ENCODE peak calls at places on chromosomes 6 and 20, in six cellular contexts. One of them, this sample, is unnamed.

GRCh38 chr20:52204136-52204535 is 12.6 kb upstream of the ZFP64 start:
- DNase-seq in K562: peak; percentile 33
- DNase-seq in H1: no peak
- DNase-seq in HCT116: peak; percentile 8
- DNase-seq in SK-N-SH: no peak
- DNase-seq in HepG2: no peak
- DNase-seq in this sample: no peak

GRCh38 chr6:13668291-13668928 is 43.2 kb downstream of the RANBP9 start:
- DNase-seq in SK-N-SH: no peak
- DNase-seq in HCT116: no peak
- DNase-seq in K562: peak; percentile 44
- DNase-seq in H1: no peak
- DNase-seq in HepG2: no peak
- DNase-seq in this sample: no peak

GRCh38 chr6:138115877-138116660 is 8.8 kb upstream of the PERP start:
- DNase-seq in SK-N-SH: peak; percentile 51
- DNase-seq in HCT116: peak; percentile 58
- DNase-seq in K562: peak; percentile 71
- DNase-seq in H1: no peak
- DNase-seq in HepG2: peak; percentile 71
- DNase-seq in this sample: peak; percentile 79

GRCh38 chr6:31660998-31661866 is 654 bp upstream of the C6orf47 start:
- DNase-seq in SK-N-SH: no peak
- DNase-seq in H1: no peak
- DNase-seq in HepG2: no peak
- DNase-seq in HCT116: no peak
- DNase-seq in K562: peak; percentile 59
- DNase-seq in this sample: no peak

GRCh38 chr6:147381734-147382133 is 126.8 kb upstream of the SAMD5 start:
- DNase-seq in H1: no peak
- DNase-seq in HepG2: no peak
- DNase-seq in HCT116: no peak
- DNase-seq in K562: no peak
- DNase-seq in SK-N-SH: no peak
- DNase-seq in this sample: no peak

GRCh38 chr6:131451330-131452195 is 121.5 kb upstream of the ARG1 start:
- DNase-seq in HepG2: no peak
- DNase-seq in H1: no peak
- DNase-seq in SK-N-SH: no peak
- DNase-seq in K562: no peak
- DNase-seq in HCT116: no peak
- DNase-seq in this sample: no peak

GRCh38 chr20:62774076-62774714 is 22.1 kb upstream of the MRGBP start:
- DNase-seq in HCT116: no peak
- DNase-seq in SK-N-SH: no peak
- DNase-seq in HepG2: no peak
- DNase-seq in K562: no peak
- DNase-seq in H1: no peak
- DNase-seq in this sample: no peak

GRCh38 chr6:35973670-35974222 is 50.7 kb downstream of the SLC26A8 start:
- DNase-seq in H1: no peak
- DNase-seq in K562: peak; percentile 67
- DNase-seq in SK-N-SH: no peak
- DNase-seq in HCT116: no peak
- DNase-seq in HepG2: peak; percentile 93
- DNase-seq in this sample: no peak

GRCh38 chr6:137403855-137404254 is 90.3 kb downstream of the OLIG3 start:
- DNase-seq in HCT116: no peak
- DNase-seq in SK-N-SH: no peak
- DNase-seq in H1: no peak
- DNase-seq in K562: no peak
- DNase-seq in HepG2: no peak
- DNase-seq in this sample: no peak

GRCh38 chr20:51750037-51750769 is 18.0 kb downstream of the ATP9A start:
- DNase-seq in SK-N-SH: peak; percentile 36
- DNase-seq in HCT116: peak; percentile 96
- DNase-seq in K562: no peak
- DNase-seq in HepG2: peak; percentile 96
- DNase-seq in H1: no peak
- DNase-seq in this sample: peak; percentile 92

GRCh38 chr20:38387953-38388352 is 41.7 kb downstream of the LBP start:
- DNase-seq in HCT116: no peak
- DNase-seq in K562: no peak
- DNase-seq in SK-N-SH: no peak
- DNase-seq in HepG2: no peak
- DNase-seq in H1: no peak
- DNase-seq in this sample: no peak

GRCh38 chr20:1802385-1803215 is 92.6 kb upstream of the SIRPA start:
- DNase-seq in K562: peak; percentile 9
- DNase-seq in HepG2: peak; percentile 67
- DNase-seq in HCT116: no peak
- DNase-seq in SK-N-SH: peak; percentile 87
- DNase-seq in H1: peak; percentile 77
- DNase-seq in this sample: peak; percentile 56

GRCh38 chr6:164477126-164477525 is 832.3 kb downstream of the C6orf118 start:
- DNase-seq in HepG2: no peak
- DNase-seq in K562: no peak
- DNase-seq in H1: no peak
- DNase-seq in HCT116: no peak
- DNase-seq in SK-N-SH: no peak
- DNase-seq in this sample: no peak

GRCh38 chr6:104599821-104600658 is 259.7 kb downstream of the HACE1 start:
- DNase-seq in K562: no peak
- DNase-seq in HepG2: no peak
- DNase-seq in HCT116: no peak
- DNase-seq in H1: no peak
- DNase-seq in SK-N-SH: no peak
- DNase-seq in this sample: no peak

GRCh38 chr6:11701568-11701967 is 77.0 kb downstream of the ADTRP start:
- DNase-seq in H1: no peak
- DNase-seq in SK-N-SH: no peak
- DNase-seq in HCT116: no peak
- DNase-seq in K562: no peak
- DNase-seq in HepG2: no peak
- DNase-seq in this sample: no peak

GRCh38 chr20:496126-496696 is 33.9 kb upstream of the TBC1D20 start:
- DNase-seq in K562: no peak
- DNase-seq in HCT116: no peak
- DNase-seq in HepG2: no peak
- DNase-seq in SK-N-SH: no peak
- DNase-seq in H1: no peak
- DNase-seq in this sample: no peak

GRCh38 chr6:36954262-36954931 is at the start of gene PI16:
- DNase-seq in K562: peak; percentile 88
- DNase-seq in SK-N-SH: no peak
- DNase-seq in HCT116: no peak
- DNase-seq in H1: no peak
- DNase-seq in HepG2: no peak
- DNase-seq in this sample: no peak

GRCh38 chr20:9329356-9330092 is 184.9 kb upstream of the LAMP5 start:
- DNase-seq in K562: no peak
- DNase-seq in H1: no peak
- DNase-seq in HepG2: no peak
- DNase-seq in HCT116: no peak
- DNase-seq in SK-N-SH: no peak
- DNase-seq in this sample: no peak

GRCh38 chr20:50625986-50626677 is 65.2 kb downstream of the RIPOR3 start:
- DNase-seq in K562: peak; percentile 74
- DNase-seq in SK-N-SH: peak; percentile 64
- DNase-seq in HepG2: peak; percentile 75
- DNase-seq in HCT116: peak; percentile 36
- DNase-seq in H1: peak; percentile 94
- DNase-seq in this sample: no peak

GRCh38 chr20:38790210-38791053 is 15.1 kb upstream of the PPP1R16B start:
- DNase-seq in HepG2: peak; percentile 47
- DNase-seq in H1: no peak
- DNase-seq in K562: peak; percentile 61
- DNase-seq in HCT116: peak; percentile 68
- DNase-seq in SK-N-SH: peak; percentile 51
- DNase-seq in this sample: no peak

GRCh38 chr20:3606021-3606420 is 57.2 kb downstream of the GFRA4 start:
- DNase-seq in SK-N-SH: no peak
- DNase-seq in H1: no peak
- DNase-seq in HCT116: no peak
- DNase-seq in K562: no peak
- DNase-seq in HepG2: no peak
- DNase-seq in this sample: no peak

GRCh38 chr6:137873273-137873762 is 6.3 kb downstream of the TNFAIP3 start:
- DNase-seq in HCT116: no peak
- DNase-seq in H1: no peak
- DNase-seq in SK-N-SH: no peak
- DNase-seq in K562: no peak
- DNase-seq in HepG2: peak; percentile 99
- DNase-seq in this sample: no peak

GRCh38 chr20:4795394-4795793 is 73.7 kb downstream of the PRND start:
- DNase-seq in HepG2: peak; percentile 29
- DNase-seq in SK-N-SH: no peak
- DNase-seq in K562: peak; percentile 36
- DNase-seq in HCT116: peak; percentile 6
- DNase-seq in H1: no peak
- DNase-seq in this sample: no peak

GRCh38 chr6:15786846-15787245 is 124.0 kb upstream of the DTNBP1 start:
- DNase-seq in HepG2: no peak
- DNase-seq in K562: peak; percentile 21
- DNase-seq in HCT116: no peak
- DNase-seq in H1: no peak
- DNase-seq in SK-N-SH: no peak
- DNase-seq in this sample: no peak

GRCh38 chr6:16438677-16439615 is 200.6 kb downstream of the GMPR start:
- DNase-seq in HCT116: no peak
- DNase-seq in K562: peak; percentile 91
- DNase-seq in SK-N-SH: no peak
- DNase-seq in HepG2: no peak
- DNase-seq in H1: no peak
- DNase-seq in this sample: no peak

GRCh38 chr6:86609549-86610388 is 327.6 kb upstream of the HTR1E start:
- DNase-seq in H1: no peak
- DNase-seq in HCT116: no peak
- DNase-seq in HepG2: no peak
- DNase-seq in SK-N-SH: peak; percentile 41
- DNase-seq in K562: no peak
- DNase-seq in this sample: no peak

GRCh38 chr20:36745234-36745926 is 510 bp downstream of the NDRG3 start:
- DNase-seq in SK-N-SH: no peak
- DNase-seq in HepG2: peak; percentile 34
- DNase-seq in H1: no peak
- DNase-seq in HCT116: no peak
- DNase-seq in K562: no peak
- DNase-seq in this sample: no peak
- TF ChIP-seq JUND in SK-N-SH: no peak
- TF ChIP-seq JUND in HepG2: no peak
- TF ChIP-seq JUND in H1: no peak
- TF ChIP-seq JUND in HCT116: no peak
- TF ChIP-seq JUND in K562: no peak
- TF ChIP-seq JUND in this sample: no peak

GRCh38 chr6:111625511-111626331 is 20.0 kb upstream of the TRAF3IP2 start:
- DNase-seq in SK-N-SH: peak; percentile 52
- DNase-seq in H1: no peak
- DNase-seq in HepG2: no peak
- DNase-seq in K562: no peak
- DNase-seq in HCT116: no peak
- DNase-seq in this sample: no peak

GRCh38 chr6:111631018-111631417 is 25.3 kb upstream of the TRAF3IP2 start:
- DNase-seq in SK-N-SH: no peak
- DNase-seq in HCT116: no peak
- DNase-seq in K562: no peak
- DNase-seq in HepG2: no peak
- DNase-seq in H1: no peak
- DNase-seq in this sample: no peak

GRCh38 chr6:111625099-111625416 is 19.4 kb upstream of the TRAF3IP2 start:
- DNase-seq in HCT116: no peak
- DNase-seq in H1: no peak
- DNase-seq in K562: no peak
- DNase-seq in SK-N-SH: no peak
- DNase-seq in HepG2: no peak
- DNase-seq in this sample: no peak

GRCh38 chr6:111626446-111626845 is 20.8 kb upstream of the TRAF3IP2 start:
- DNase-seq in HCT116: no peak
- DNase-seq in HepG2: no peak
- DNase-seq in H1: no peak
- DNase-seq in SK-N-SH: no peak
- DNase-seq in K562: no peak
- DNase-seq in this sample: no peak

GRCh38 chr6:111628117-111628866 is 22.6 kb upstream of the TRAF3IP2 start:
- DNase-seq in H1: no peak
- DNase-seq in HCT116: no peak
- DNase-seq in HepG2: no peak
- DNase-seq in SK-N-SH: no peak
- DNase-seq in K562: no peak
- DNase-seq in this sample: no peak
- TF ChIP-seq JUND in H1: no peak
- TF ChIP-seq JUND in HCT116: no peak
- TF ChIP-seq JUND in HepG2: no peak
- TF ChIP-seq JUND in SK-N-SH: no peak
- TF ChIP-seq JUND in K562: no peak
- TF ChIP-seq JUND in this sample: no peak

DNA sequence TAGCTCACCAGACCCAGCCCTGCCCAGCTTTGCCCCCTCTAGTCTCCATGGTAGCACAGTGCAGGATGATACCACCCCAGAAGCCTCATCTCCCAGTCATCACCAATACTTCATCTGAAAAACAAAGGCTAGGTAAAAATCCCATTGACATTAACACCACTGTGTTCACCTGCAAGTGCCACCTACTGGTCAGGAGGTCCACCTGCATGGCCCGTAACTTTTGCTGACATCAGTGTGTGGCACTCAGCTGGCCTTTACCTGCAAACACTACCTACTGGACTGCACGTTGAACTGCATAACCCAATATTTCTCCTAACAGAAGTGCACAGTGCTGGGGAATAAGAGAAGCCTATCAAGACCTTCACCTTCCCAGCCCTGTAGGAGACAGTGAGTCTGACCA is 234.7 kb upstream of the ADGRB3 start:
- DNase-seq in HCT116: no peak
- DNase-seq in SK-N-SH: no peak
- DNase-seq in HepG2: no peak
- DNase-seq in H1: no peak
- DNase-seq in K562: no peak
- DNase-seq in this sample: no peak
- TF ChIP-seq JUND in HCT116: no peak
- TF ChIP-seq JUND in SK-N-SH: no peak
- TF ChIP-seq JUND in HepG2: no peak
- TF ChIP-seq JUND in H1: no peak
- TF ChIP-seq JUND in K562: no peak
- TF ChIP-seq JUND in this sample: no peak

GRCh38 chr6:22444335-22444734 is 125.0 kb upstream of the HDGFL1 start:
- DNase-seq in H1: no peak
- DNase-seq in K562: no peak
- DNase-seq in HepG2: no peak
- DNase-seq in SK-N-SH: no peak
- DNase-seq in HCT116: no peak
- DNase-seq in this sample: no peak
- TF ChIP-seq JUND in H1: no peak
- TF ChIP-seq JUND in K562: no peak
- TF ChIP-seq JUND in HepG2: no peak
- TF ChIP-seq JUND in SK-N-SH: no peak
- TF ChIP-seq JUND in HCT116: no peak
- TF ChIP-seq JUND in this sample: no peak

This sample was measured in T47D.